ENCODE peak calls at places on chromosomes 1 and 21, in eight cellular contexts. L is tibial artery, D is OCI-LY7, O is fibroblast of lung, B is pancreas, G is mucosa of descending colon, T is PC-9, F is esophagus squamous epithelium. W is an unnamed sample.

GRCh38 chr1:68651115-68651514 is 154.2 kb upstream of the DEPDC1 start:
- DNase-seq in T (no peak), D (no peak), B (no peak), G (no peak), O (no peak), L (no peak), F (no peak), W (no peak)

GRCh38 chr1:110237406-110238152 is 27.5 kb downstream of the KCNC4 start:
- DNase-seq in T (no peak), L (no peak), B (no peak), F (no peak), O (no peak), D (no peak), G (no peak), W (no peak)

GRCh38 chr1:62962794-62963776 is 179.2 kb downstream of the ATG4C start:
- DNase-seq in F (no peak), O (peak; percentile 44), D (peak; percentile 18), G (no peak), B (peak; percentile 23), T (peak; percentile 5), L (no peak), W (no peak)

GRCh38 chr1:55081188-55081904 is 42.0 kb downstream of the PCSK9 start:
- DNase-seq in T (no peak), G (no peak), L (no peak), B (no peak), F (no peak), O (peak; percentile 59), D (no peak), W (no peak)

GRCh38 chr1:6918908-6919511 is 133.8 kb downstream of the CAMTA1 start:
- DNase-seq in O (no peak), F (no peak), B (no peak), L (no peak), T (no peak), G (no peak), D (no peak), W (no peak)

GRCh38 chr1:11778336-11778735 is 16.3 kb downstream of the C1orf167 start:
- DNase-seq in L (no peak), D (no peak), G (no peak), T (no peak), B (no peak), O (no peak), F (no peak), W (peak; percentile 54)

GRCh38 chr1:187244623-187245022 is 415.9 kb downstream of the PLA2G4A start:
- DNase-seq in L (no peak), O (no peak), T (peak; percentile 58), G (no peak), B (no peak), F (no peak), D (no peak), W (no peak)

GRCh38 chr1:31065310-31066217 is at the start of gene PUM1:
- DNase-seq in B (peak; percentile 99), G (peak; percentile 99), D (peak; percentile 98), T (peak; percentile 99), O (peak; percentile 96), F (peak; percentile 91), L (peak; percentile 98), W (peak; percentile 99)

GRCh38 chr1:44076093-44076492 is 42.5 kb upstream of the KLF17 start:
- DNase-seq in D (no peak), B (no peak), G (no peak), L (no peak), F (no peak), T (no peak), O (no peak), W (no peak)

GRCh38 chr1:79982218-79982617 is 975.7 kb upstream of the ADGRL4 start:
- DNase-seq in L (peak; percentile 67), T (no peak), O (peak; percentile 99), G (no peak), F (no peak), D (no peak), B (peak; percentile 78), W (peak; percentile 75)

GRCh38 chr1:199373139-199373538 is 654.4 kb upstream of the NR5A2 start:
- DNase-seq in O (no peak), F (no peak), G (no peak), L (no peak), T (no peak), B (no peak), D (no peak), W (no peak)

GRCh38 chr1:116168277-116169032 is 57.3 kb downstream of the MAB21L3 start:
- DNase-seq in T (peak; percentile 76), F (peak; percentile 9), L (peak; percentile 89), B (peak; percentile 82), G (peak; percentile 92), D (peak; percentile 40), O (peak; percentile 69), W (peak; percentile 84)

GRCh38 chr1:4513326-4514114 is 140.9 kb upstream of the AJAP1 start:
- DNase-seq in B (no peak), F (no peak), O (no peak), T (no peak), G (no peak), D (no peak), L (no peak), W (no peak)

GRCh38 chr21:41680444-41681335 is 86.2 kb downstream of the RIPK4 start:
- DNase-seq in L (peak; percentile 57), T (peak; percentile 54), G (peak; percentile 40), D (no peak), O (no peak), F (no peak), B (no peak), W (no peak)

GRCh38 chr1:182739545-182739944 is 50.0 kb upstream of the NPL start:
- DNase-seq in O (no peak), T (no peak), L (no peak), G (no peak), F (no peak), B (no peak), D (no peak), W (no peak)

GRCh38 chr21:44294391-44295162 is 5.3 kb upstream of the PFKL start:
- DNase-seq in B (no peak), O (peak; percentile 53), L (no peak), D (no peak), G (peak; percentile 70), F (no peak), T (no peak), W (peak; percentile 70)

GRCh38 chr1:164588388-164589341 is 29.7 kb downstream of the PBX1 start:
- DNase-seq in L (peak; percentile 92), D (no peak), B (no peak), O (peak; percentile 94), F (no peak), T (no peak), G (peak; percentile 63), W (peak; percentile 75)

GRCh38 chr1:226838456-226838855 is 32.0 kb upstream of the PSEN2 start:
- DNase-seq in F (no peak), G (no peak), O (no peak), B (no peak), T (no peak), D (no peak), L (no peak), W (no peak)

GRCh38 chr1:9724706-9725476 is 73.4 kb downstream of the PIK3CD start:
- DNase-seq in L (no peak), F (no peak), T (peak; percentile 65), O (peak; percentile 53), D (peak; percentile 78), G (peak; percentile 70), B (peak; percentile 45), W (peak; percentile 91)

GRCh38 chr1:185813401-185813979 is 79.3 kb downstream of the HMCN1 start:
- DNase-seq in T (no peak), L (no peak), G (no peak), D (peak; percentile 52), B (no peak), O (peak; percentile 79), F (no peak), W (no peak)

GRCh38 chr1:106910798-106911197 is 145.7 kb upstream of the PRMT6 start:
- DNase-seq in D (no peak), T (no peak), F (no peak), L (no peak), B (no peak), O (peak; percentile 24), G (no peak), W (no peak)

GRCh38 chr1:15935056-15935950 is 40.6 kb downstream of the ZBTB17 start:
- DNase-seq in F (no peak), L (no peak), G (no peak), B (no peak), O (no peak), D (no peak), T (no peak), W (no peak)
- H3K36me3 ChIP-seq in F (peaks cover 75% of the 10 kb centered on the region), L (peaks cover 96% of the 10 kb centered on the region), G (peaks cover 10% of the 10 kb centered on the region), B (peaks cover 81% of the 10 kb centered on the region), O (peaks cover 16% of the 10 kb centered on the region), D (peaks cover 99% of the 10 kb centered on the region), T (no peaks in the 10 kb centered on the region), W (peaks cover 100% of the 10 kb centered on the region)

DNA sequence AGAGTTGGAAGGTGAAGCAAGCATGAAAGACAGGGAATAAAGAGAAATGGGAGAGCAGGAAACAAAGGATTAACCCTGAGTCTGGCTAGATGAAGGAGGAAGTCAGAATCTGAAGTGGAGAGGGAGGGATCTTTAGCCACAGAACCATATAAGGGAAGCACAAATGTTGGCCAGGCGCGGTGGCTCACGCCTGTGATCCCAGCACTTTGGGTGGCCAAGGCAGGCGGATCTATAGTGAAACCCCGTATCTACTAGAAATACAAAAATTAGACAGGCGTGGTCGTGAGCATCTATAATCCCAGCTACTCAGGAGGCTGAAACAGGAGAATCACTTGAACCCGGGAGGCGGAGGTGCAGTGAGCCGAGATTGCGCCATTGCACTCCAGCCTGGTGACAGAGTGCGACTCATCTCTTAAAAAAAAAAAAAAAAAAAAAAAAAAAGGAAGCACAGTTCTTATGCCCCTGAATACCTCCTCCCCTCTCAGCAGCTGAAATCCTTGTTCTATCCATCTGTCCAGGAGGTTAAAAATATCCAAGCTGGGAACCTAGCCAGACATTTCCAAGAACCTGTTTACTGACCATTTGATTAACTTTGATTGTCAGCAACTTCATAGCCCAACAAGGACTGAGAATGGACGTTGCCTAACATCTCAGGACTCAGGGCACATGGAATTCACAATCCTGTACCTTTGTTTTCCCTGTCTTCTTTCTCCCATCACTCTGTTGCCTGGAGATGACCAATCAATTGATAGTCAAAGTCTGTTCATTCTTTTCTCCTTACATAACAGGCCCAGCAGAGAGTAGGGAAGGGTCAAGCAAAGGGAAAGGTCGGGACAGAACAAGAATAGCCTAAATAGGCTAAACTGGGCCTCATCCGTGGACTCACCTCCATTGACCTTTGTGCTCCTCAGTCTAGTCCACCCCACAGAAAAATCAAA is 10.6 kb downstream of the TXNIP start:
- DNase-seq in L (peak; percentile 68), B (peak; percentile 66), T (peak; percentile 33), F (no peak), O (peak; percentile 83), G (peak; percentile 64), D (no peak), W (peak; percentile 83)
- H3K4me1 ChIP-seq in L (peaks cover 40% of the 10 kb centered on the region), B (peaks cover 54% of the 10 kb centered on the region), T (peaks cover 46% of the 10 kb centered on the region), F (peaks cover 40% of the 10 kb centered on the region), O (peaks cover 8% of the 10 kb centered on the region), G (peaks cover 45% of the 10 kb centered on the region), D (peaks cover 60% of the 10 kb centered on the region), W (peaks cover 19% of the 10 kb centered on the region)

DNA sequence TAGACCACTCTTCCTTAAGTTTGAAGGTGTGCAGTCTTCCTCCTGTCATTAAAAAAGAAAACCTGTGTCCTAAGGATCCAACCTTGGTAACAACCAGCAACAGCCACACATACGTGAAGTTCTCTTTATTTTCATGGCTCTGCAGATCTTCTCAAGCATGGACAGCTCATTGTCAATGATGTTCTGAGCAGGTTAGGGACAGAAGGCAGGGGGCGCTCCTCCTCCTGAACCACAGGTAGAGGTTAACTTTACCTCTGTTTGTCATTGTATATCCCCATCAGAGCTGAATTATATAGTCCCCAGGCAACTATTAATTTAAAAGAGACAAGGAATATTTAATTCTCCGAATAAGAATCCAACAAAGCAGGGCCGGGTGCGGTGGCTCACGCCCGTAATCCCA is 52.5 kb upstream of the CR2 start:
- DNase-seq in G (no peak), T (no peak), B (no peak), F (no peak), L (no peak), D (no peak), O (no peak), W (no peak)
- TF ChIP-seq CTCF in G (no peak), T (no peak), B (no peak), F (no peak), L (no peak), D (peak; percentile 38), O (no peak), W (no peak)

GRCh38 chr1:173868266-173869107 is at the start of gene ZBTB37:
- DNase-seq in B (peak; percentile 98), L (no peak), G (peak; percentile 98), D (peak; percentile 93), F (peak; percentile 78), O (no peak), T (peak; percentile 99), W (peak; percentile 97)
- H3K36me3 ChIP-seq in B (peaks cover 26% of the 10 kb centered on the region), L (peaks cover 39% of the 10 kb centered on the region), G (no peaks in the 10 kb centered on the region), D (peaks cover 67% of the 10 kb centered on the region), F (peaks cover 6% of the 10 kb centered on the region), O (peaks cover 20% of the 10 kb centered on the region), T (peaks cover 41% of the 10 kb centered on the region), W (peaks cover 41% of the 10 kb centered on the region)

W was measured in left lung.